ENCODE peak calls at places on chromosomes 3 and 15, in six cellular contexts. W is naive thymus-derived CD8-positive, alpha-beta T cell; G is lower lobe of right lung; Q is mucosa of descending colon; X is IMR-90; U is activated CD8-positive, alpha-beta memory T cell treated with anti-CD3 and anti-CD28 coated beads, Interleukin-2, amount 10 ng/mL, durations not matched to agents 7 days and 5 days. I is an unnamed sample.

GRCh38 chr3:194985031-194985578 is 285.9 kb downstream of the XXYLT1 start:
- ATAC-seq in W (no peak), X (peak; percentile 85), U (no peak), G (peak; percentile 83), Q (peak; percentile 96), I (peak; percentile 69)

GRCh38 chr15:90192961-90193786 is 8.0 kb upstream of the SEMA4B start:
- ATAC-seq in U (no peak), W (peak; percentile 64), G (peak; percentile 41), X (peak; percentile 77), Q (no peak), I (no peak)

GRCh38 chr15:80105193-80105984 is 45.9 kb downstream of the ZFAND6 start:
- ATAC-seq in Q (peak; percentile 71), G (no peak), X (peak; percentile 91), U (no peak), W (no peak), I (peak; percentile 65)

GRCh38 chr3:49799761-49800160 is at the start of gene CDHR4:
- ATAC-seq in W (no peak), U (no peak), Q (no peak), X (peak; percentile 16), G (no peak), I (peak; percentile 10)

GRCh38 chr15:70196314-70197291 is 98.9 kb upstream of the TLE3 start:
- ATAC-seq in G (peak; percentile 59), W (no peak), U (peak; percentile 20), Q (peak; percentile 52), X (peak; percentile 10), I (peak; percentile 87)

GRCh38 chr15:29613951-29614382 is 208.3 kb downstream of the TJP1 start:
- ATAC-seq in X (no peak), U (no peak), W (no peak), Q (no peak), G (no peak), I (no peak)

GRCh38 chr3:49916686-49917085 is 12.9 kb downstream of the MON1A start:
- ATAC-seq in W (no peak), X (peak; percentile 51), G (no peak), Q (no peak), U (no peak), I (no peak)

GRCh38 chr3:40363681-40364080 is 23.3 kb upstream of the ENTPD3 start:
- ATAC-seq in X (no peak), W (no peak), Q (no peak), U (no peak), G (no peak), I (no peak)

GRCh38 chr3:36318584-36319200 is 61.6 kb upstream of the STAC start:
- ATAC-seq in G (no peak), U (no peak), Q (no peak), W (no peak), X (no peak), I (no peak)

GRCh38 chr3:177512945-177513671 is 315.8 kb upstream of the TBL1XR1 start:
- ATAC-seq in W (no peak), Q (no peak), U (no peak), G (no peak), X (no peak), I (no peak)

GRCh38 chr3:188947983-188948657 is 223.7 kb upstream of the TPRG1 start:
- ATAC-seq in X (peak; percentile 65), U (no peak), G (peak; percentile 92), Q (peak; percentile 87), W (no peak), I (peak; percentile 86)

GRCh38 chr15:78366342-78366741 is 26.2 kb downstream of the CRABP1 start:
- ATAC-seq in Q (no peak), U (peak; percentile 30), W (no peak), X (no peak), G (no peak), I (no peak)

GRCh38 chr15:76140069-76140454 is 80.3 kb downstream of the TMEM266 start:
- ATAC-seq in U (no peak), X (no peak), W (no peak), Q (peak; percentile 48), G (no peak), I (no peak)

GRCh38 chr15:62999178-62999577 is 43.4 kb upstream of the TPM1 start:
- ATAC-seq in W (no peak), X (no peak), G (no peak), Q (peak; percentile 36), U (no peak), I (no peak)

GRCh38 chr3:149581681-149582349 is 76.0 kb downstream of the WWTR1 start:
- ATAC-seq in X (peak; percentile 86), G (peak; percentile 88), Q (peak; percentile 46), U (no peak), W (no peak), I (peak; percentile 95)

GRCh38 chr3:184618793-184619192 is 57.2 kb downstream of the EPHB3 start:
- ATAC-seq in W (no peak), Q (no peak), U (no peak), G (peak; percentile 31), X (no peak), I (no peak)

GRCh38 chr15:78619022-78619950 is 1.5 kb downstream of the CHRNA3 start:
- ATAC-seq in U (no peak), Q (no peak), X (no peak), G (no peak), W (no peak), I (peak; percentile 10)

GRCh38 chr3:122052968-122053367 is 2.2 kb upstream of the CD86 start:
- ATAC-seq in G (no peak), W (no peak), U (no peak), X (no peak), Q (no peak), I (no peak)

GRCh38 chr3:24005669-24006068 is 60.6 kb downstream of the NR1D2 start:
- ATAC-seq in Q (no peak), X (no peak), G (no peak), W (no peak), U (no peak), I (peak; percentile 80)

I was measured in esophagus mucosa.